ENCODE peak calls at places on chromosomes 16 and 17, in five cellular contexts. T is hepatocyte, U is right atrium auricular region, J is stomach, Z is cardiac muscle cell. P is an unnamed sample.

GRCh38 chr17:16888413-16889087 is 83.4 kb downstream of the TNFRSF13B start:
- DNase-seq in T (no peak), U (peak), J (no peak), Z (no peak), P (no peak)

GRCh38 chr17:18319604-18320256 is 4.6 kb downstream of the SMCR8 start:
- DNase-seq in T (peak), U (no peak), J (peak), Z (peak), P (peak)

GRCh38 chr16:68298907-68299515 is 11.7 kb downstream of the SLC7A6OS start:
- DNase-seq in T (peak), U (peak), J (peak), Z (peak), P (peak)

GRCh38 chr16:87970206-87970605 is 19.0 kb downstream of the BANP start:
- DNase-seq in T (no peak), U (no peak), J (no peak), Z (peak), P (peak)

GRCh38 chr16:50667497-50668367 is 13.4 kb downstream of the SNX20 start:
- DNase-seq in T (no peak), U (no peak), J (no peak), Z (no peak), P (no peak)

GRCh38 chr16:14013571-14014283 is 57.4 kb upstream of the MRTFB start:
- DNase-seq in T (peak), U (no peak), J (no peak), Z (peak), P (peak)

GRCh38 chr17:75365009-75365930 is 40.2 kb downstream of the GRB2 start:
- DNase-seq in T (no peak), U (no peak), J (no peak), Z (no peak), P (no peak)

GRCh38 chr16:51592535-51592934 is 441.5 kb upstream of the SALL1 start:
- DNase-seq in T (no peak), U (no peak), J (no peak), Z (no peak), P (peak)

GRCh38 chr17:70144260-70144846 is 25.0 kb upstream of the KCNJ2 start:
- DNase-seq in T (peak), U (no peak), J (no peak), Z (peak), P (peak)

GRCh38 chr16:71883193-71883848 is 661 bp downstream of the ZNF821 start:
- DNase-seq in T (peak), U (no peak), J (no peak), Z (peak), P (no peak)

GRCh38 chr17:8885968-8886674 is 18.6 kb upstream of the PIK3R6 start:
- DNase-seq in T (no peak), U (no peak), J (no peak), Z (no peak), P (no peak)

GRCh38 chr17:47980516-47980915 is 9.6 kb downstream of the CDK5RAP3 start:
- DNase-seq in T (no peak), U (no peak), J (no peak), Z (no peak), P (no peak)

GRCh38 chr17:79335456-79335855 is 260.8 kb downstream of the ENGASE start:
- DNase-seq in T (no peak), U (no peak), J (no peak), Z (no peak), P (no peak)

GRCh38 chr17:33016920-33017319 is 25.3 kb downstream of the SPACA3 start:
- DNase-seq in T (no peak), U (no peak), J (no peak), Z (no peak), P (no peak)

GRCh38 chr17:60390223-60390622 is 1.7 kb downstream of the USP32 start:
- DNase-seq in T (peak), U (no peak), J (no peak), Z (peak), P (peak)

GRCh38 chr17:80862341-80862969 is 129.2 kb upstream of the CHMP6 start:
- DNase-seq in T (no peak), U (no peak), J (no peak), Z (no peak), P (no peak)

GRCh38 chr17:28511858-28512461 is 5.8 kb downstream of the FOXN1 start:
- DNase-seq in T (no peak), U (no peak), J (no peak), Z (no peak), P (no peak)

GRCh38 chr16:57941016-57941656 is 29.8 kb downstream of the CNGB1 start:
- DNase-seq in T (no peak), U (no peak), J (peak), Z (peak), P (peak)

GRCh38 chr17:64739316-64740058 is 77.4 kb upstream of the SMURF2 start:
- DNase-seq in T (no peak), U (peak), J (no peak), Z (peak), P (peak)

GRCh38 chr17:64741038-64741641 is 79.0 kb upstream of the SMURF2 start:
- DNase-seq in T (no peak), U (no peak), J (peak), Z (peak), P (peak)

GRCh38 chr17:64741924-64742670 is 80.0 kb upstream of the SMURF2 start:
- DNase-seq in T (no peak), U (peak), J (no peak), Z (peak), P (peak)

GRCh38 chr17:64732336-64733006 is 70.4 kb upstream of the SMURF2 start:
- DNase-seq in T (no peak), U (no peak), J (no peak), Z (peak), P (peak)

DNA sequence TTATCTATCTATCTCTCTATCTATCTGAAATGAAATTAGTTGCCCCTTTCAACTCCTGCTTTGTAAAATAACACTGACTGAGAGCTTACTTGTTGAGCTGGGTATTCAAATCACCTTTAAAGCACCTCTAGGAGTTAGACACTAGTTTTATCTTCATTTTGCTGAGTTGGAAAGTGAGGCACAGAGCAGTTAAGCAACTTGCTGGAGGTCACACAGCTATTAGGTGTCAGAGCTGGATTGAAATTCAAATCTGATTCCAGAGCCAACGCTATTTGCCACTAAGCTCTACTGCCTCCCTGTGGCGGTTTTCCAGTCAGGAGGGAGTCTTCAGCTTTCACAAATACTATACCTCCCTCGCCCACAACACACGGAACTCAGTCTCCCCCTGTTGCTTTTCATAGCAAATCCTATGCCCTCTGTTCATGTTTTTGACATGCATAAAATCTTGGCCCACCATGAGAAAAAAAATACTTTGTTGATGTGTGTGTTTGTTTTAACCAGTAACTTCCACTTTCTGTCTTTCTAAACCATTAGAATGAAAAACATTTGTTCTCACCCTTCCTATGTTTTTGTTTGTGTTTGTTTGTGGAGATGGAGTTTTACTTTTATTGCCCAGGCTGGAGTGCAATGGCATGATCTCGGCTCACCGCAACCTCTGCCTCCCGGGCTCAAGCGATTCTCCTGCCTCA is 74.8 kb upstream of the SMURF2 start:
- DNase-seq in T (peak), U (no peak), J (peak), Z (peak), P (peak)
- TF ChIP-seq CTCF in T (peak), U (peak), J (no peak), Z (peak), P (peak)

DNA sequence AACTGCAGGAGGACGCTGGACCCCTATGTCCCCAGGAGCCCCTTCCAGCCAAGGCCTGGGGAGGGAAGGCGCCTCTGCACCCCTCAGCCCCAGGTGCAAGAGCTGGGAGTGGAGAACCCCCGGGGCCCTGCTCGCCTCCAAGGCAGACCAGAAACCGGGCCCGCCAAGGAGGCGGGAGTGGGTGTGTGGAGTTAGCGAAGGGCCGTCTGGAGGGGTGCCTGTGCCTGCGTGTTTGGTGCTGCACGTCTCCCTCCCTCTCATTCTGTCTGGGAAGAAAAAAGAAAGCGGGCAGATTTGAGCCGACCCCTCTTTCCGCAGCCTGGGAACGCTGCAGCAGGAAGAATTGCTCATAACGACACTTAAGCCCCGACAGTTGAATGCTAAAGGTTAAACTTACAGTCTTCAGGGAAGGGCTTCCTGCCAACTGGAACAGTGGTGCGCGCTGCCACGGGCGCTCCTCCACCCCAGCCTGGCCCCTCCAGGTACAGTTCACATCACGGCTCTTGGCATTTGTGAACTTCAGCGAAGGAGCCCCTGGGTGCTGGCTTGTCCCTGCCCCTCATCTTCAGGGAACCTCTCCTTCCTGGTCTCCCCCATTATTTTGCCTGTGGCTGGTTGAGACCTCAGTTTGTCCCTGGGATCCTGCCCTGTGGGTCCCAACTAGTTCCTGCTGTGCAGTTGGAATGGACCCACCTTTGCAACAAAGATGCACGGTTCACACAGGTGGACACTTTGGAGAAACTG is 19.2 kb upstream of the ZFHX3 start:
- DNase-seq in T (peak), U (no peak), J (no peak), Z (peak), P (peak)
- H3K4me3 ChIP-seq in T (no peak), U (peak), J (peak), Z (no peak), P (no peak)

GRCh38 chr17:58311429-58311894 is 17.1 kb downstream of the TSPOAP1 start:
- DNase-seq in T (no peak), U (no peak), J (no peak), Z (no peak), P (no peak)

GRCh38 chr17:58312021-58312630 is 16.5 kb downstream of the TSPOAP1 start:
- DNase-seq in T (no peak), U (no peak), J (peak), Z (no peak), P (no peak)

GRCh38 chr17:58313815-58314705 is 14.5 kb downstream of the TSPOAP1 start:
- DNase-seq in T (peak), U (no peak), J (peak), Z (no peak), P (no peak)

GRCh38 chr17:58314706-58315015 is 13.9 kb downstream of the TSPOAP1 start:
- DNase-seq in T (no peak), U (no peak), J (peak), Z (no peak), P (no peak)

DNA sequence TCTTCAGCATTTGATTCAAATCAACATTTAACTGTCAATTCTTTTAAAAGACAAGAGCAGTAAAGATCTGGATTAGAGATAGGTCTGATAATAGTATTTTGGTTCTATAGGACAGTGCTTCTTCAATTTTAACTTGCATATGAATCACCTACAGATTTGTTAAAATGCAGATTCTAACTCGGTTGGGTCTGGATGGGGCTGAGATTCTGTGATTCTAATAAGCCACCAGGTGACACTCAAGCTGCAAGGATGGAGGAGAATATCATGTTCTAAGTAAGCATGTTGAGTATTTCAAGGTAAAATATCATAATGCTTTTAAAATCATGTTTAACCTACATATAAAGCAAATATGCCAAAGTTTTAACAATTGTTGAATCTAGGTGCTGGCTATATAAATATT is 15.8 kb downstream of the TSPOAP1 start:
- DNase-seq in T (peak), U (no peak), J (no peak), Z (no peak), P (no peak)
- TF ChIP-seq CTCF in T (no peak), U (no peak), J (no peak), Z (no peak), P (no peak)

GRCh38 chr16:83137326-83137770 is 510.6 kb downstream of the CDH13 start:
- DNase-seq in T (peak), U (no peak), J (peak), Z (peak), P (peak)
- H3K4me3 ChIP-seq in T (peak), U (peak), J (peak), Z (no peak), P (peak)

GRCh38 chr17:35342207-35342744 is 31.1 kb downstream of the SLFN11 start:
- DNase-seq in T (no peak), U (no peak), J (no peak), Z (no peak), P (no peak)

GRCh38 chr17:35344262-35344661 is 29.2 kb downstream of the SLFN11 start:
- DNase-seq in T (no peak), U (no peak), J (no peak), Z (no peak), P (no peak)

GRCh38 chr17:35345445-35345925 is 27.9 kb downstream of the SLFN11 start:
- DNase-seq in T (no peak), U (no peak), J (no peak), Z (peak), P (no peak)

GRCh38 chr17:35350493-35350892 is 22.9 kb downstream of the SLFN11 start:
- DNase-seq in T (no peak), U (no peak), J (no peak), Z (no peak), P (no peak)

DNA sequence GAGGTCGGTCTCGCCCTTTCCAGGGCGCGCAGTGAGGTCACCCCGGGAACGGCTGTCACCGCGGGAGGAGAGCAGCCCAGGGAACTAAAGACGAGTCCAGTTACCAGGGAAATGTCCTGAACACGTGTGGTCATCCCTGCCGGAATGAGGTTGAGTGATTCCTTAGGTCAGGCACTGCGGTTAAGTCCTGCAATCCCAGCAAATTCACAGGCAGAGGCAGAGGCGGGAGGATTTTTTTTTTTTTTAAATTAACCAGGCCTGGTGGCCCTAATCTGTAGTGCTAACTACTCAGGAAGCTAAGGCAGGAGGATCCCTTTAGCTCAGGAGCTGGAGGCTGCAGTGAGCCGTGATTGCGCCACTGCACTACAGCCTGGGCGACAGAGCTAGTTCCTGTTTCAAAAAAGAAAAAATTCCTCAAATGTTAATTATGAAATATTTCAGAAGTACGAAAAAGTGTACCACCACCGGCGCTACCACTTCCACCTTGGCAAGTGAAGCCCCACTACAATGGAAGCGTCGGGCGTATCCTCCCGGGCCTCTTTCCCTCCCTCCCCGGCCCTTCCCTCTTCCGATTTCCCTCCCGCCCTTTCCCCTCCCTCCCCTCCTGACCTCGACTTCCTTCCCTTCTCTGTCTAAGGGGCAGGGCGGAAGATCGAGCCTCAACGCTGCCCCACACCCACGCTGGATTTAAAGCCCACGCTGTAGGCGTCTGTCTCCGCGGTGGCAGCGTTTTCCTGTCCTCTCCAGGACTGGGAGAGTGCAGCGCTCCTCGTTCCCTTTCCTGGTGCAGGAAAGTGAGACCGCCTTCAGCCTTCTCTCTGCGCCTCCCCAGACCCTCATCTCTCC is 27.3 kb downstream of the SLFN11 start:
- DNase-seq in T (peak), U (peak), J (peak), Z (peak), P (peak)
- TF ChIP-seq CTCF in T (no peak), U (no peak), J (no peak), Z (no peak), P (no peak)

GRCh38 chr16:85029413-85029794 is 1.8 kb downstream of the KIAA0513 start:
- DNase-seq in T (peak), U (no peak), J (no peak), Z (peak), P (peak)
- H3K4me3 ChIP-seq in T (no peak), U (no peak), J (peak), Z (no peak), P (peak)

GRCh38 chr17:38761612-38762011 is 9.1 kb downstream of the PSMB3 start:
- DNase-seq in T (peak), U (no peak), J (no peak), Z (peak), P (peak)
- TF ChIP-seq CTCF in T (peak), U (no peak), J (no peak), Z (peak), P (peak)

GRCh38 chr17:6071528-6072065 is 1.4 kb downstream of the WSCD1 start:
- DNase-seq in T (no peak), U (no peak), J (no peak), Z (no peak), P (no peak)

GRCh38 chr17:6072157-6072556 is 2.0 kb downstream of the WSCD1 start:
- DNase-seq in T (no peak), U (no peak), J (no peak), Z (no peak), P (peak)

GRCh38 chr17:6070895-6071511 is 824 bp downstream of the WSCD1 start:
- DNase-seq in T (peak), U (no peak), J (no peak), Z (no peak), P (no peak)

GRCh38 chr17:6069611-6070279 is 434 bp upstream of the WSCD1 start:
- DNase-seq in T (peak), U (no peak), J (no peak), Z (no peak), P (no peak)

DNA sequence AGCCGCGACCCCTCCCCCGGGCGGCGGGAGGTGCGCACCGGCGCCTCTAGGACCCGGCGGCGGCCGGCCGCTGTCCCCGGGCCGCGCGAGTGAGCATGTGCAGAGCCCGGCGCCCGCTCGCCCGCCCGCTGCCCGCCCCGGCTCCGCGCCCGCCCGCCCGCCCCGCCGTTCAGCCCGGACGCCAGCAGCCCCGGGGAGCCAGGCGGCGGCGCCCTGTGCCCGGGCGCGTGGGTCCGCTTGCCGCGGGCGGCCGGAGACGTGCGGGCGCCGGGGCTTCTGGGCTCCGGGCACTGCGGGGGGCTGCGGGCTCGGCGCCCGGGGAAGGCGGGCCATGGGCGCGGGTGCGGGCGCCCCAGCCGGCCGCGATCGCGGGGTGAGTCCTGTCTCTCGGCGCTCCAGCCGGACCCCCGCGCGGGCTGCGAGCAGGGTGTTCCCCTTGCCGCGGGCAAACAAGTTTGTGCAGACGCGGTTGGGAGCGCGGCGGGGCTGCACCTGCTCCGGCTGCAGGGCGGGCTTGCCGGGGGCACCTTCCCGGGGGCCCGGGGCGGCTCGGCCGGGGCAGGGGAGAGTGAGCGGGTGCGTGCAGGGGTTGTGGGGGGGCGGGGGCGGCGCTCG is at the start of gene WSCD1:
- DNase-seq in T (peak), U (no peak), J (peak), Z (no peak), P (no peak)
- H3K4me3 ChIP-seq in T (peak), U (peak), J (peak), Z (peak), P (no peak)

GRCh38 chr17:64231567-64232141 is 31.4 kb downstream of the TEX2 start:
- DNase-seq in T (no peak), U (no peak), J (no peak), Z (no peak), P (no peak)

GRCh38 chr17:64232466-64233262 is 30.4 kb downstream of the TEX2 start:
- DNase-seq in T (no peak), U (no peak), J (no peak), Z (no peak), P (no peak)

GRCh38 chr17:64234961-64235360 is 28.1 kb downstream of the TEX2 start:
- DNase-seq in T (no peak), U (no peak), J (no peak), Z (no peak), P (no peak)

GRCh38 chr17:64229815-64230550 is 33.1 kb downstream of the TEX2 start:
- DNase-seq in T (no peak), U (no peak), J (no peak), Z (no peak), P (no peak)

GRCh38 chr17:64230551-64231408 is 32.3 kb downstream of the TEX2 start:
- DNase-seq in T (peak), U (no peak), J (no peak), Z (peak), P (peak)
- TF ChIP-seq CTCF in T (no peak), U (no peak), J (no peak), Z (no peak), P (no peak)